ENCODE peak calls at places on chromosome 10, in nine cellular contexts. One of them, this sample, is unnamed.

GRCh38 chr10:86553213-86553612 is 31.6 kb upstream of the WAPL start:
- DNase-seq in occipital lobe: no peak
- DNase-seq in gastrocnemius medialis: no peak
- DNase-seq in activated CD4-positive, alpha-beta T cell treated with anti-CD3 and anti-CD28 coated beads for 48 hours: no peak
- DNase-seq in IMR-90: no peak
- DNase-seq in GM04504: no peak
- DNase-seq in NCI-H82: no peak
- DNase-seq in NCI-H345: no peak
- DNase-seq in pulmonary artery endothelial cell: no peak
- DNase-seq in this sample: no peak

GRCh38 chr10:70145166-70145665 is 1.3 kb downstream of the TYSND1 start:
- DNase-seq in activated CD4-positive, alpha-beta T cell treated with anti-CD3 and anti-CD28 coated beads for 48 hours: no peak
- DNase-seq in gastrocnemius medialis: no peak
- DNase-seq in NCI-H345: no peak
- DNase-seq in pulmonary artery endothelial cell: no peak
- DNase-seq in occipital lobe: no peak
- DNase-seq in NCI-H82: peak
- DNase-seq in GM04504: no peak
- DNase-seq in IMR-90: no peak
- DNase-seq in this sample: no peak

GRCh38 chr10:98135222-98135899 is 904 bp downstream of the R3HCC1L start:
- DNase-seq in NCI-H82: peak
- DNase-seq in occipital lobe: no peak
- DNase-seq in activated CD4-positive, alpha-beta T cell treated with anti-CD3 and anti-CD28 coated beads for 48 hours: no peak
- DNase-seq in GM04504: no peak
- DNase-seq in IMR-90: no peak
- DNase-seq in gastrocnemius medialis: no peak
- DNase-seq in pulmonary artery endothelial cell: no peak
- DNase-seq in NCI-H345: peak
- DNase-seq in this sample: no peak

GRCh38 chr10:44975487-44976331 is 2.9 kb downstream of the DEPP1 start:
- DNase-seq in GM04504: no peak
- DNase-seq in NCI-H345: peak
- DNase-seq in pulmonary artery endothelial cell: no peak
- DNase-seq in activated CD4-positive, alpha-beta T cell treated with anti-CD3 and anti-CD28 coated beads for 48 hours: no peak
- DNase-seq in IMR-90: peak
- DNase-seq in gastrocnemius medialis: no peak
- DNase-seq in occipital lobe: no peak
- DNase-seq in NCI-H82: peak
- DNase-seq in this sample: no peak

GRCh38 chr10:91163709-91164474 is 56.6 kb upstream of the PCGF5 start:
- DNase-seq in activated CD4-positive, alpha-beta T cell treated with anti-CD3 and anti-CD28 coated beads for 48 hours: peak
- DNase-seq in GM04504: peak
- DNase-seq in pulmonary artery endothelial cell: peak
- DNase-seq in IMR-90: peak
- DNase-seq in occipital lobe: peak
- DNase-seq in NCI-H345: no peak
- DNase-seq in NCI-H82: peak
- DNase-seq in gastrocnemius medialis: peak
- DNase-seq in this sample: peak

GRCh38 chr10:48556713-48557112 is 48.2 kb downstream of the ARHGAP22 start:
- DNase-seq in GM04504: no peak
- DNase-seq in NCI-H82: no peak
- DNase-seq in pulmonary artery endothelial cell: no peak
- DNase-seq in NCI-H345: no peak
- DNase-seq in activated CD4-positive, alpha-beta T cell treated with anti-CD3 and anti-CD28 coated beads for 48 hours: no peak
- DNase-seq in gastrocnemius medialis: no peak
- DNase-seq in IMR-90: no peak
- DNase-seq in occipital lobe: no peak
- DNase-seq in this sample: no peak

GRCh38 chr10:124677871-124678565 is 66.2 kb downstream of the FAM53B start:
- DNase-seq in IMR-90: peak
- DNase-seq in gastrocnemius medialis: no peak
- DNase-seq in NCI-H82: no peak
- DNase-seq in pulmonary artery endothelial cell: no peak
- DNase-seq in GM04504: peak
- DNase-seq in NCI-H345: no peak
- DNase-seq in occipital lobe: no peak
- DNase-seq in activated CD4-positive, alpha-beta T cell treated with anti-CD3 and anti-CD28 coated beads for 48 hours: peak
- DNase-seq in this sample: no peak

GRCh38 chr10:61197022-61197421 is 253.0 kb upstream of the RHOBTB1 start:
- DNase-seq in GM04504: no peak
- DNase-seq in NCI-H345: no peak
- DNase-seq in activated CD4-positive, alpha-beta T cell treated with anti-CD3 and anti-CD28 coated beads for 48 hours: no peak
- DNase-seq in IMR-90: no peak
- DNase-seq in pulmonary artery endothelial cell: no peak
- DNase-seq in NCI-H82: peak
- DNase-seq in occipital lobe: no peak
- DNase-seq in gastrocnemius medialis: no peak
- DNase-seq in this sample: no peak

GRCh38 chr10:113562108-113562507 is 9.3 kb downstream of the HABP2 start:
- DNase-seq in occipital lobe: no peak
- DNase-seq in activated CD4-positive, alpha-beta T cell treated with anti-CD3 and anti-CD28 coated beads for 48 hours: no peak
- DNase-seq in gastrocnemius medialis: no peak
- DNase-seq in NCI-H345: no peak
- DNase-seq in GM04504: no peak
- DNase-seq in IMR-90: no peak
- DNase-seq in pulmonary artery endothelial cell: no peak
- DNase-seq in NCI-H82: peak
- DNase-seq in this sample: no peak

GRCh38 chr10:77771450-77771849 is 133.8 kb upstream of the KCNMA1 start:
- DNase-seq in GM04504: no peak
- DNase-seq in occipital lobe: no peak
- DNase-seq in NCI-H345: no peak
- DNase-seq in IMR-90: no peak
- DNase-seq in activated CD4-positive, alpha-beta T cell treated with anti-CD3 and anti-CD28 coated beads for 48 hours: no peak
- DNase-seq in gastrocnemius medialis: no peak
- DNase-seq in NCI-H82: no peak
- DNase-seq in pulmonary artery endothelial cell: no peak
- DNase-seq in this sample: no peak

GRCh38 chr10:34687434-34688205 is 127.5 kb downstream of the PARD3 start:
- DNase-seq in pulmonary artery endothelial cell: no peak
- DNase-seq in NCI-H345: no peak
- DNase-seq in occipital lobe: no peak
- DNase-seq in GM04504: no peak
- DNase-seq in NCI-H82: no peak
- DNase-seq in gastrocnemius medialis: no peak
- DNase-seq in activated CD4-positive, alpha-beta T cell treated with anti-CD3 and anti-CD28 coated beads for 48 hours: no peak
- DNase-seq in IMR-90: peak
- DNase-seq in this sample: no peak

GRCh38 chr10:114301177-114301576 is 62.1 kb downstream of the VWA2 start:
- DNase-seq in IMR-90: no peak
- DNase-seq in NCI-H82: peak
- DNase-seq in occipital lobe: no peak
- DNase-seq in GM04504: no peak
- DNase-seq in NCI-H345: no peak
- DNase-seq in activated CD4-positive, alpha-beta T cell treated with anti-CD3 and anti-CD28 coated beads for 48 hours: no peak
- DNase-seq in gastrocnemius medialis: no peak
- DNase-seq in pulmonary artery endothelial cell: no peak
- DNase-seq in this sample: no peak

GRCh38 chr10:75744242-75744641 is 312.8 kb downstream of the LRMDA start:
- DNase-seq in NCI-H82: no peak
- DNase-seq in gastrocnemius medialis: no peak
- DNase-seq in occipital lobe: no peak
- DNase-seq in GM04504: no peak
- DNase-seq in IMR-90: no peak
- DNase-seq in NCI-H345: no peak
- DNase-seq in pulmonary artery endothelial cell: no peak
- DNase-seq in activated CD4-positive, alpha-beta T cell treated with anti-CD3 and anti-CD28 coated beads for 48 hours: no peak
- DNase-seq in this sample: no peak

GRCh38 chr10:71912431-71912830 is 51.8 kb upstream of the CHST3 start:
- DNase-seq in gastrocnemius medialis: no peak
- DNase-seq in NCI-H82: no peak
- DNase-seq in IMR-90: peak
- DNase-seq in NCI-H345: no peak
- DNase-seq in GM04504: no peak
- DNase-seq in activated CD4-positive, alpha-beta T cell treated with anti-CD3 and anti-CD28 coated beads for 48 hours: no peak
- DNase-seq in occipital lobe: no peak
- DNase-seq in pulmonary artery endothelial cell: no peak
- DNase-seq in this sample: no peak

GRCh38 chr10:84177541-84178386 is 4.2 kb downstream of the GPR15LG start:
- DNase-seq in GM04504: no peak
- DNase-seq in pulmonary artery endothelial cell: no peak
- DNase-seq in activated CD4-positive, alpha-beta T cell treated with anti-CD3 and anti-CD28 coated beads for 48 hours: peak
- DNase-seq in NCI-H82: no peak
- DNase-seq in IMR-90: no peak
- DNase-seq in gastrocnemius medialis: no peak
- DNase-seq in occipital lobe: peak
- DNase-seq in NCI-H345: peak
- DNase-seq in this sample: no peak